ENCODE peak calls at places on chromosomes 13 and 19, in ten cellular contexts. B is Peyer's patch, A is tibial nerve, P is IMR-90, G is cardiac muscle cell, L is right atrium auricular region, V is suprapubic skin, J is RWPE1, W is heart left ventricle, Z is type B pancreatic cell. R is an unnamed sample.

GRCh38 chr19:18306903-18307681 is 15.8 kb downstream of the LSM4 start:
- DNase-seq in W (no peak), G (no peak), P (no peak), A (no peak), Z (no peak), B (peak), J (no peak), V (no peak), L (no peak), R (peak)

GRCh38 chr19:13060233-13060963 is 42.3 kb downstream of the LYL1 start:
- DNase-seq in V (no peak), W (peak), G (peak), A (no peak), P (no peak), Z (no peak), L (no peak), B (no peak), J (no peak), R (no peak)

GRCh38 chr13:44052843-44053607 is 173.3 kb downstream of the LACC1 start:
- DNase-seq in A (no peak), Z (no peak), V (no peak), B (no peak), J (no peak), W (no peak), G (peak), P (peak), L (no peak), R (no peak)

GRCh38 chr19:1084024-1084868 is 10.9 kb downstream of the POLR2E start:
- DNase-seq in G (no peak), B (no peak), V (no peak), A (no peak), W (no peak), Z (no peak), J (no peak), P (no peak), L (no peak), R (no peak)

GRCh38 chr19:34018546-34018945 is 153.8 kb upstream of the LSM14A start:
- DNase-seq in B (no peak), P (no peak), W (no peak), Z (no peak), A (no peak), J (no peak), L (no peak), V (no peak), G (no peak), R (no peak)

GRCh38 chr13:44884076-44884729 is 105.1 kb downstream of the NUFIP1 start:
- DNase-seq in B (no peak), V (no peak), G (peak), J (peak), A (no peak), W (no peak), Z (no peak), L (no peak), P (peak), R (no peak)

GRCh38 chr19:41064974-41065569 is 23.2 kb upstream of the CYP2A13 start:
- DNase-seq in V (no peak), G (peak), P (peak), A (no peak), B (no peak), J (peak), Z (no peak), W (no peak), L (no peak), R (no peak)

GRCh38 chr13:111521030-111521429 is 200.6 kb downstream of the TEX29 start:
- DNase-seq in V (no peak), J (no peak), A (no peak), W (no peak), L (no peak), P (no peak), B (no peak), G (no peak), Z (peak), R (no peak)

GRCh38 chr13:31131470-31131961 is 30.2 kb downstream of the HSPH1 start:
- DNase-seq in V (no peak), P (no peak), G (no peak), J (no peak), B (no peak), L (no peak), W (no peak), A (no peak), Z (no peak), R (no peak)

GRCh38 chr13:69585656-69586055 is 522.0 kb upstream of the ATXN8OS start:
- DNase-seq in L (no peak), G (no peak), W (no peak), Z (no peak), P (no peak), V (no peak), A (no peak), B (no peak), J (no peak), R (no peak)

GRCh38 chr13:67134322-67135129 is 95.6 kb downstream of the PCDH9 start:
- DNase-seq in P (peak), Z (no peak), A (no peak), J (no peak), G (peak), V (no peak), B (no peak), W (no peak), L (no peak), R (no peak)

GRCh38 chr13:75876371-75877050 is 240.4 kb downstream of the LMO7 start:
- DNase-seq in A (peak), B (peak), W (peak), P (peak), G (peak), L (peak), V (peak), Z (no peak), J (peak), R (peak)

GRCh38 chr13:32001392-32001768 is 30.2 kb upstream of the FRY start:
- DNase-seq in W (peak), B (no peak), A (no peak), L (no peak), Z (no peak), V (no peak), G (peak), P (peak), J (peak), R (peak)

GRCh38 chr19:27972291-27973040 is 1240.5 kb downstream of the UQCRFS1 start:
- DNase-seq in P (no peak), V (no peak), Z (no peak), W (no peak), G (peak), B (no peak), A (no peak), J (no peak), L (no peak), R (no peak)

GRCh38 chr19:3304871-3305423 is 61.4 kb upstream of the NFIC start:
- DNase-seq in Z (peak), G (peak), V (no peak), W (peak), J (peak), B (peak), A (peak), L (peak), P (peak), R (peak)

GRCh38 chr19:43300206-43300605 is 30.9 kb upstream of the PSG9 start:
- DNase-seq in B (no peak), J (no peak), L (no peak), A (no peak), G (no peak), P (no peak), V (no peak), W (no peak), Z (no peak), R (no peak)

GRCh38 chr19:30360378-30361106 is 11.6 kb upstream of the ZNF536 start:
- DNase-seq in B (no peak), P (no peak), L (no peak), W (no peak), Z (no peak), V (no peak), A (no peak), G (no peak), J (no peak), R (no peak)

GRCh38 chr13:25046985-25047660 is 48.8 kb upstream of the PABPC3 start:
- DNase-seq in B (no peak), L (no peak), G (peak), A (no peak), J (peak), Z (no peak), W (no peak), V (no peak), P (peak), R (no peak)

GRCh38 chr13:66809496-66809895 is 420.6 kb downstream of the PCDH9 start:
- DNase-seq in G (no peak), P (peak), B (no peak), Z (no peak), L (no peak), W (no peak), A (no peak), J (no peak), V (no peak), R (no peak)

GRCh38 chr13:110797230-110797877 is 83.9 kb downstream of the ING1 start:
- DNase-seq in J (no peak), Z (no peak), P (no peak), B (no peak), L (no peak), V (no peak), A (no peak), G (peak), W (no peak), R (no peak)

GRCh38 chr13:114107686-114108081 is 24.7 kb downstream of the RASA3 start:
- DNase-seq in L (peak), B (no peak), P (peak), A (no peak), W (peak), Z (no peak), J (no peak), G (peak), V (peak), R (no peak)

GRCh38 chr13:105008606-105009005 is 1526.9 kb downstream of the EFNB2 start:
- DNase-seq in L (no peak), Z (no peak), A (no peak), V (no peak), J (no peak), B (no peak), W (no peak), P (no peak), G (no peak), R (no peak)

GRCh38 chr13:31134055-31134711 is 27.5 kb downstream of the HSPH1 start:
- DNase-seq in J (no peak), P (no peak), L (no peak), Z (no peak), B (no peak), G (no peak), A (no peak), W (no peak), V (no peak), R (no peak)

DNA sequence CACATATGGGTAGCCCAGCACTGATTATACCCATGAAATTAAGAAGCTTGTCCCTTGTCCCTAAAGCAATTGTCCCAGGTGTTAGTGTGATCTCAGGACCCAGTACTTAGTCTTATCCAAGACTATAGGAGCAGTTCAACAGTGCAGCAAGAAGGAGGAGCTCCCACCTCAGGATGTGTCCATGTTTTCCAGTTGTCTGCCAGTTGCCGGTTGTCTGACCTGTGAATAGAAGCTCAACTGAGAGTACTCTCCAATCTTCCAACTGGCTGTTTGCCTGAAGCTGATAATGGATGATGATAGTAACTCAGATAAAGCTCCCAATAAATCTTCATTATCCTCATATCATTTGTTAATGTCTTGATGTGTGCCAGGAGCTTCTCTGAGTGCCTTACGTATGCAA is 107.2 kb upstream of the HTR2A start:
- DNase-seq in G (peak), B (no peak), W (no peak), Z (no peak), A (no peak), J (no peak), V (no peak), P (peak), L (no peak), R (no peak)
- TF ChIP-seq CTCF in G (peak), B (no peak), W (no peak), Z (no peak), A (no peak), J (no peak), V (no peak), P (no peak), L (no peak), R (no peak)

GRCh38 chr13:35744566-35745203 is 268.2 kb upstream of the MAB21L1 start:
- DNase-seq in B (no peak), W (no peak), V (no peak), A (no peak), J (no peak), P (peak), G (peak), Z (no peak), L (no peak), R (no peak)

GRCh38 chr13:35747594-35747993 is 271.1 kb upstream of the MAB21L1 start:
- DNase-seq in A (no peak), J (no peak), W (no peak), B (no peak), V (no peak), P (no peak), L (no peak), Z (no peak), G (peak), R (no peak)

GRCh38 chr13:35741657-35742056 is 265.2 kb upstream of the MAB21L1 start:
- DNase-seq in L (no peak), P (no peak), J (no peak), V (no peak), B (no peak), W (no peak), G (no peak), Z (no peak), A (no peak), R (no peak)

GRCh38 chr13:35743165-35743564 is 266.7 kb upstream of the MAB21L1 start:
- DNase-seq in A (no peak), J (no peak), B (no peak), Z (no peak), L (no peak), V (no peak), P (no peak), G (no peak), W (no peak), R (no peak)

GRCh38 chr13:35744144-35744543 is 267.7 kb upstream of the MAB21L1 start:
- DNase-seq in P (no peak), J (no peak), W (no peak), G (no peak), L (no peak), B (no peak), Z (no peak), A (no peak), V (no peak), R (no peak)
- TF ChIP-seq CTCF in P (no peak), J (no peak), W (no peak), G (no peak), L (no peak), B (no peak), Z (no peak), A (no peak), V (no peak), R (no peak)

GRCh38 chr19:45578861-45579260 is 5.7 kb downstream of the OPA3 start:
- DNase-seq in B (no peak), L (no peak), W (no peak), J (no peak), A (no peak), V (no peak), Z (no peak), P (no peak), G (no peak), R (peak)

GRCh38 chr19:45575216-45575615 is 9.4 kb downstream of the OPA3 start:
- DNase-seq in L (no peak), V (no peak), P (no peak), G (no peak), J (no peak), Z (no peak), B (no peak), W (no peak), A (no peak), R (peak)

GRCh38 chr19:45574526-45574925 is 10.1 kb downstream of the OPA3 start:
- DNase-seq in A (no peak), G (no peak), B (no peak), J (no peak), Z (no peak), W (peak), P (no peak), V (no peak), L (no peak), R (no peak)

GRCh38 chr19:45576682-45577081 is 7.9 kb downstream of the OPA3 start:
- DNase-seq in Z (no peak), P (no peak), B (no peak), A (no peak), G (no peak), V (no peak), J (no peak), L (no peak), W (no peak), R (no peak)

GRCh38 chr19:45577111-45577905 is 7.3 kb downstream of the OPA3 start:
- DNase-seq in P (peak), Z (no peak), B (no peak), A (no peak), G (peak), V (no peak), L (no peak), W (peak), J (peak), R (no peak)
- TF ChIP-seq CTCF in P (no peak), Z (no peak), B (no peak), A (no peak), G (no peak), V (no peak), L (no peak), W (no peak), J (no peak), R (no peak)

GRCh38 chr13:106514928-106515634 is 20.4 kb downstream of the EFNB2 start:
- DNase-seq in W (no peak), L (no peak), J (no peak), V (no peak), P (no peak), G (no peak), B (no peak), Z (no peak), A (no peak), R (no peak)

GRCh38 chr13:106517151-106517847 is 18.2 kb downstream of the EFNB2 start:
- DNase-seq in B (no peak), J (no peak), P (no peak), L (no peak), Z (no peak), W (no peak), V (no peak), G (no peak), A (no peak), R (no peak)

GRCh38 chr13:106515635-106516254 is 19.7 kb downstream of the EFNB2 start:
- DNase-seq in P (no peak), G (no peak), Z (no peak), V (no peak), L (no peak), W (no peak), B (no peak), J (no peak), A (no peak), R (no peak)

GRCh38 chr13:106513608-106514007 is 21.9 kb downstream of the EFNB2 start:
- DNase-seq in L (no peak), P (no peak), B (no peak), J (no peak), V (no peak), Z (no peak), W (no peak), G (no peak), A (no peak), R (no peak)

GRCh38 chr13:106513025-106513424 is 22.4 kb downstream of the EFNB2 start:
- DNase-seq in P (peak), B (no peak), G (peak), W (no peak), V (no peak), A (no peak), Z (no peak), J (no peak), L (no peak), R (no peak)
- TF ChIP-seq CTCF in P (no peak), B (no peak), G (no peak), W (no peak), V (no peak), A (no peak), Z (no peak), J (no peak), L (no peak), R (no peak)

GRCh38 chr13:63120883-63121282 is 1705.2 kb upstream of the PCDH20 start:
- DNase-seq in B (no peak), L (no peak), G (no peak), A (no peak), V (no peak), Z (no peak), W (no peak), P (no peak), J (no peak), R (no peak)

DNA sequence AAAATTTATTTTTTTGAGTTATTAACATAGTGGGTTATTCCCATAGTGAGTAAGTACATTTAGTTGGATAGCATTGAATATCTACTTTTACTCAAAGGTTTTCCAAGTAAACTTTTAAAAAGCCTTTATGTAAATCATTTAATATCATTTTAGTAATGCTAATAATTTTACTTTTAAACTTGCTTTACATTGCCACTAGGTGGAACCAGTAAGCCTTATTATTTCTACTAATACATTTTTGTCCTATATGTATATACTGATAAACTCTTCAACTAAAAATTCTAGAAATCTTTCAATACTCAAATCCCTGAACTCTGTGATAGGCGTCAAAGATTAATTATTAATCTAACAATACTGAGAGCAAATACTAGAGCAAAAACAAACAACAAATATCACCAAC is 1709.2 kb upstream of the PCDH20 start:
- DNase-seq in L (no peak), G (peak), J (no peak), P (peak), A (no peak), B (no peak), W (no peak), Z (no peak), V (no peak), R (no peak)
- TF ChIP-seq CTCF in L (no peak), G (peak), J (peak), P (peak), A (peak), B (no peak), W (no peak), Z (peak), V (no peak), R (no peak)

DNA sequence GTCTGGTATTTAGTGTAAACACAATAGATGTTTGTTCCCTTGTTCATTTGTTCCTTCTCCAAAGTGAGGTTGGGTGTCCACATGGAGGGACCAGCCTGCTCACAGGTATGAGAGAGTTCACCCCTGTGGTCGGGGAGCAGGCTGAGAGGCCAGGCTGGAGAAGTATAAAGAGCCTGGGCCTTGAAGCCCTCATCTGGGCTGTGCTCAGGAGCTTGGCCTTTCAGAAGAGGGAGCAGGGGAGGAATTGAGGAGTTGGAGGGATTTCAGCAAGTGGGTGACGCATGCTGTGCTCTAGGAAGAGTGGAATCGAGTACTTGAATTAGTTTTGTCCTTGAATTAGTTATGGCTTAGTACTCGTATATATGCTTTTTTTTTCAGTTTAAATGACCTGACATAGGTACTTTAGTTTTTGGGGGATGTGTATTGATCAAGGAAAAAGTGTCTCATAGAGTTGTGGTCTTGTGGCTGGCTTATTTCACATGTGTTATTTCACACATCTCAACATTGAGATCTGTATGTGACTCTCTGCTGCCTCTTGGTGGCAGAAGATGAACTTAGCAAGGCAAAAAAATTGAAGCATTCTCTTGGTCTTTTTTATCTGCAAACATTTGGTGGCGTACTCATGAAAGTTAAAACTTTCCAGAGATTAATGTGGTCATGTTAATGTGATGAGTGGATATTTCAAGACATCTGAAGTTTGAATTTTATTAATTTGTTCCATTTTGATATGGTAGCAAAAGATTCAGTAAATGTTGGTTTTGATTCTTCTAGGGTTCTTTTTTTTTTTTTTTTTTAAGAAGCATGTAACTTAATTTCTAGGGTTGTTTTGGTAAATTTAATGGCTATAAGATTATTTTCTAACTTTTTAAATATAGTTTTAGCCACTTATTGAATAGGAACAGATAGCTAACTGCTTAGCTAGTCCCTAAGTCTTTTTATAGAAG is 54.3 kb downstream of the SLAIN1 start:
- DNase-seq in Z (no peak), A (peak), P (peak), W (no peak), J (peak), V (no peak), G (peak), L (no peak), B (no peak), R (no peak)
- TF ChIP-seq CTCF in Z (peak), A (peak), P (peak), W (peak), J (peak), V (peak), G (peak), L (peak), B (peak), R (peak)

R was measured in GM13976.